ENCODE peak calls at places on chromosomes 6 and 20, in five cellular contexts. H is HepG2, C is astrocyte, E is hepatocyte, T is mammary epithelial cell. X is an unnamed sample.

GRCh38 chr6:7974932-7975763 is 64.6 kb upstream of the TXNDC5 start:
- DNase-seq in H (peak), C (peak), E (peak), T (peak), X (peak)

GRCh38 chr6:137489410-137490371 is 4.5 kb downstream of the OLIG3 start:
- DNase-seq in H (no peak), C (no peak), E (no peak), T (no peak), X (no peak)

GRCh38 chr6:136599324-136600011 is 49.2 kb upstream of the MAP7 start:
- DNase-seq in H (no peak), C (peak), E (no peak), T (no peak), X (no peak)

GRCh38 chr6:684831-685636 is 7.9 kb downstream of the EXOC2 start:
- DNase-seq in H (no peak), C (peak), E (no peak), T (peak), X (no peak)

GRCh38 chr6:9612489-9612888 is 802.4 kb downstream of the TFAP2A start:
- DNase-seq in H (no peak), C (no peak), E (no peak), T (no peak), X (no peak)

GRCh38 chr6:162124710-162125435 is 602.7 kb downstream of the PRKN start:
- DNase-seq in H (no peak), C (peak), E (no peak), T (no peak), X (no peak)

GRCh38 chr6:97032950-97033349 is 108.4 kb downstream of the KLHL32 start:
- DNase-seq in H (no peak), C (no peak), E (no peak), T (no peak), X (no peak)

GRCh38 chr6:91317984-91318383 is 731.1 kb upstream of the MAP3K7 start:
- DNase-seq in H (no peak), C (no peak), E (no peak), T (no peak), X (no peak)

GRCh38 chr20:20010639-20011500 is 6.3 kb upstream of the NAA20 start:
- DNase-seq in H (peak), C (peak), E (peak), T (no peak), X (peak)

GRCh38 chr20:1150218-1150617 is 31.8 kb downstream of the PSMF1 start:
- DNase-seq in H (peak), C (peak), E (peak), T (peak), X (no peak)

GRCh38 chr6:6712258-6712978 is 123.9 kb downstream of the LY86 start:
- DNase-seq in H (peak), C (peak), E (peak), T (peak), X (peak)

GRCh38 chr20:43942661-43943285 is 28.1 kb downstream of the TOX2 start:
- DNase-seq in H (no peak), C (peak), E (no peak), T (peak), X (peak)

GRCh38 chr20:9480066-9480465 is 34.3 kb upstream of the LAMP5 start:
- DNase-seq in H (no peak), C (no peak), E (no peak), T (no peak), X (no peak)

GRCh38 chr6:68333444-68333843 is 301.6 kb upstream of the ADGRB3 start:
- DNase-seq in H (no peak), C (no peak), E (peak), T (no peak), X (no peak)

GRCh38 chr20:32988008-32988407 is 16.2 kb downstream of the SUN5 start:
- DNase-seq in H (no peak), C (no peak), E (no peak), T (no peak), X (no peak)

GRCh38 chr20:54103067-54103761 is 32.8 kb upstream of the BCAS1 start:
- DNase-seq in H (peak), C (no peak), E (peak), T (no peak), X (no peak)

GRCh38 chr6:35139924-35140524 is 1.1 kb downstream of the TCP11 start:
- DNase-seq in H (peak), C (peak), E (peak), T (peak), X (peak)

GRCh38 chr6:74731204-74731603 is 474.6 kb downstream of the COL12A1 start:
- DNase-seq in H (no peak), C (peak), E (no peak), T (peak), X (no peak)

GRCh38 chr6:24231578-24231977 is 105.6 kb downstream of the NRSN1 start:
- DNase-seq in H (no peak), C (no peak), E (no peak), T (no peak), X (no peak)

GRCh38 chr6:36625161-36625919 is 31.2 kb downstream of the SRSF3 start:
- DNase-seq in H (no peak), C (peak), E (no peak), T (no peak), X (no peak)

GRCh38 chr20:58705525-58705924 is 12.9 kb downstream of the NPEPL1 start:
- DNase-seq in H (no peak), C (no peak), E (no peak), T (no peak), X (no peak)

GRCh38 chr20:58352454-58352853 is 36.6 kb upstream of the VAPB start:
- DNase-seq in H (no peak), C (no peak), E (no peak), T (no peak), X (no peak)

GRCh38 chr6:161436106-161436876 is 162.4 kb upstream of the AGPAT4 start:
- DNase-seq in H (no peak), C (no peak), E (no peak), T (peak), X (no peak)

GRCh38 chr20:39829255-39829654 is 859.8 kb downstream of the MAFB start:
- DNase-seq in H (no peak), C (no peak), E (peak), T (no peak), X (no peak)

GRCh38 chr6:142279350-142280180 is 22.2 kb upstream of the ADGRG6 start:
- DNase-seq in H (peak), C (peak), E (no peak), T (no peak), X (no peak)

GRCh38 chr20:44948513-44948912 is 11.7 kb downstream of the TOMM34 start:
- DNase-seq in H (no peak), C (no peak), E (no peak), T (no peak), X (no peak)

GRCh38 chr20:46751856-46752255 is 42.4 kb downstream of the SLC2A10 start:
- DNase-seq in H (no peak), C (no peak), E (no peak), T (no peak), X (no peak)

GRCh38 chr6:73340048-73340447 is 14.0 kb downstream of the DPPA5 start:
- DNase-seq in H (no peak), C (peak), E (no peak), T (peak), X (no peak)

GRCh38 chr6:128118401-128118800 is 217.5 kb upstream of the THEMIS start:
- DNase-seq in H (no peak), C (peak), E (no peak), T (no peak), X (no peak)

GRCh38 chr6:159527351-159527750 is 165.7 kb downstream of the SOD2 start:
- DNase-seq in H (no peak), C (no peak), E (no peak), T (no peak), X (no peak)

GRCh38 chr6:5996701-5997419 is 9.9 kb downstream of the NRN1 start:
- DNase-seq in H (no peak), C (no peak), E (peak), T (peak), X (no peak)

GRCh38 chr20:63072231-63072791 is 65.5 kb upstream of the BHLHE23 start:
- DNase-seq in H (no peak), C (no peak), E (no peak), T (no peak), X (no peak)
- TF ChIP-seq EZH2 in H (no peak), C (peak), E (no peak), T (no peak), X (no peak)

GRCh38 chr6:31713991-31714684 is 1.0 kb upstream of the LY6G6D start:
- DNase-seq in H (peak), C (no peak), E (peak), T (no peak), X (no peak)
- H3K4me2 ChIP-seq in H (peak), C (no peak), E (peak), T (no peak), X (no peak)

GRCh38 chr6:71336901-71337300 is 48.3 kb downstream of the OGFRL1 start:
- DNase-seq in H (no peak), C (peak), E (no peak), T (no peak), X (no peak)
- TF ChIP-seq EZH2 in H (no peak), C (no peak), E (no peak), T (no peak), X (no peak)

GRCh38 chr6:135521431-135521830 is 23.9 kb upstream of the AHI1 start:
- DNase-seq in H (no peak), C (no peak), E (no peak), T (no peak), X (no peak)

GRCh38 chr6:135514706-135515105 is 17.2 kb upstream of the AHI1 start:
- DNase-seq in H (no peak), C (no peak), E (no peak), T (no peak), X (no peak)

GRCh38 chr6:135520781-135521180 is 23.2 kb upstream of the AHI1 start:
- DNase-seq in H (no peak), C (peak), E (no peak), T (no peak), X (no peak)

GRCh38 chr6:135519343-135519742 is 21.8 kb upstream of the AHI1 start:
- DNase-seq in H (no peak), C (no peak), E (no peak), T (no peak), X (no peak)

GRCh38 chr6:135517527-135517926 is 20.0 kb upstream of the AHI1 start:
- DNase-seq in H (no peak), C (no peak), E (no peak), T (no peak), X (no peak)
- H3K4me2 ChIP-seq in H (no peak), C (no peak), E (no peak), T (no peak), X (no peak)

GRCh38 chr6:150183966-150184365 is 41.1 kb downstream of the PPP1R14C start:
- DNase-seq in H (no peak), C (no peak), E (no peak), T (no peak), X (no peak)
- TF ChIP-seq EZH2 in H (no peak), C (no peak), E (no peak), T (no peak), X (no peak)

X was measured in PC-9.